ENCODE peak calls at places on chromosomes 11 and 22, in ten cellular contexts. Q is breast epithelium; T is MM.1S; K is brain microvascular endothelial cell; A is adrenal gland; P is midbrain; D is H7; U is anterior cingulate cortex; V is central memory CD4-positive, alpha-beta T cell; Y is CD4-positive, alpha-beta memory T cell. G is an unnamed sample.
A peak's percentile ranks its signal among the peaks of the same experiment; 100 is the strongest.

GRCh38 chr22:38176170-38176741 is 5.4 kb downstream of the PLA2G6 start:
- DNase-seq in Q (peak; percentile 93), T (no peak), K (peak; percentile 89), A (peak; percentile 71), P (peak; percentile 13), D (no peak), U (no peak), V (peak; percentile 20), Y (peak; percentile 82), G (peak; percentile 54)

GRCh38 chr11:126146454-126147192 is 64.8 kb downstream of the RPUSD4 start:
- DNase-seq in Q (no peak), T (no peak), K (no peak), A (no peak), P (peak; percentile 50), D (peak; percentile 89), U (peak; percentile 47), V (no peak), Y (no peak), G (no peak)

GRCh38 chr11:72642815-72643511 is 31.3 kb downstream of the PDE2A start:
- DNase-seq in Q (no peak), T (peak; percentile 58), K (no peak), A (peak; percentile 42), P (peak; percentile 64), D (peak; percentile 97), U (peak; percentile 70), V (peak; percentile 49), Y (no peak), G (peak; percentile 65)

GRCh38 chr11:27976262-27976661 is 131.7 kb downstream of the KIF18A start:
- DNase-seq in Q (no peak), T (no peak), K (no peak), A (no peak), P (no peak), D (no peak), U (no peak), V (no peak), Y (no peak), G (no peak)

GRCh38 chr22:25111579-25112517 is 87.8 kb upstream of the CRYBB3 start:
- DNase-seq in Q (peak; percentile 61), T (no peak), K (no peak), A (peak; percentile 53), P (peak; percentile 27), D (no peak), U (no peak), V (no peak), Y (no peak), G (no peak)

GRCh38 chr11:122746050-122746478 is 90.5 kb downstream of the UBASH3B start:
- DNase-seq in Q (no peak), T (peak; percentile 85), K (no peak), A (peak; percentile 53), P (no peak), D (no peak), U (no peak), V (peak; percentile 68), Y (peak; percentile 83), G (peak; percentile 86)

GRCh38 chr22:40348025-40348658 is 1.8 kb downstream of the ADSL start:
- DNase-seq in Q (no peak), T (peak; percentile 57), K (peak; percentile 44), A (peak; percentile 58), P (peak; percentile 34), D (peak; percentile 74), U (no peak), V (peak; percentile 62), Y (peak; percentile 78), G (peak; percentile 47)

GRCh38 chr22:20652582-20652981 is 121.3 kb upstream of the SERPIND1 start:
- DNase-seq in Q (peak; percentile 8), T (no peak), K (no peak), A (no peak), P (no peak), D (no peak), U (no peak), V (no peak), Y (no peak), G (no peak)

GRCh38 chr11:71463331-71464211 is 10.6 kb downstream of the NADSYN1 start:
- DNase-seq in Q (no peak), T (no peak), K (no peak), A (no peak), P (no peak), D (no peak), U (no peak), V (no peak), Y (no peak), G (no peak)